ENCODE peak calls at places on chromosomes 2 and 18, in nine cellular contexts. R is GM03348; D is iris pigment epithelial cell; H is stimulated activated CD4-positive, alpha-beta T cell treated with anti-CD3 and anti-CD28 coated beads, Interleukin-15, amount 100 ng/mL, for 24 hours; N is DND-41; E is progenitor cell of endocrine pancreas; U is hepatocyte; J is H9; S is globus pallidus. Z is an unnamed sample.

GRCh38 chr18:24846133-24846532 is 385.7 kb downstream of the HRH4 start:
- DNase-seq in R (no peak), D (no peak), H (no peak), N (no peak), E (no peak), U (no peak), J (no peak), S (no peak), Z (no peak)

GRCh38 chr2:11676640-11677039 is 6.6 kb upstream of the NTSR2 start:
- DNase-seq in R (no peak), D (no peak), H (no peak), N (no peak), E (no peak), U (no peak), J (no peak), S (no peak), Z (no peak)

GRCh38 chr2:48414980-48415764 is 114.8 kb upstream of the STON1 start:
- DNase-seq in R (peak), D (peak), H (no peak), N (peak), E (no peak), U (no peak), J (no peak), S (peak), Z (peak)

GRCh38 chr18:715626-716025 is 3.2 kb upstream of the ENOSF1 start:
- DNase-seq in R (peak), D (peak), H (peak), N (no peak), E (no peak), U (no peak), J (no peak), S (no peak), Z (no peak)

GRCh38 chr2:152336854-152337510 is 2.0 kb downstream of the FMNL2 start:
- DNase-seq in R (peak), D (peak), H (no peak), N (no peak), E (no peak), U (peak), J (peak), S (peak), Z (peak)

GRCh38 chr2:241560181-241560882 is 1.8 kb downstream of the BOK start:
- DNase-seq in R (no peak), D (no peak), H (no peak), N (no peak), E (no peak), U (no peak), J (peak), S (peak), Z (no peak)

GRCh38 chr2:23497063-23497462 is 112.1 kb downstream of the KLHL29 start:
- DNase-seq in R (no peak), D (peak), H (peak), N (peak), E (no peak), U (no peak), J (no peak), S (no peak), Z (no peak)

GRCh38 chr2:172131713-172132555 is 29.2 kb upstream of the DLX2 start:
- DNase-seq in R (no peak), D (no peak), H (no peak), N (no peak), E (no peak), U (no peak), J (peak), S (no peak), Z (no peak)

GRCh38 chr2:14756122-14756541 is 123.6 kb downstream of the LRATD1 start:
- DNase-seq in R (peak), D (peak), H (no peak), N (no peak), E (no peak), U (no peak), J (no peak), S (no peak), Z (no peak)

GRCh38 chr2:63663013-63663864 is 74.5 kb downstream of the MDH1 start:
- DNase-seq in R (no peak), D (peak), H (peak), N (no peak), E (no peak), U (no peak), J (no peak), S (no peak), Z (no peak)

GRCh38 chr2:140392824-140393223 is 1612.6 kb upstream of the NXPH2 start:
- DNase-seq in R (no peak), D (peak), H (no peak), N (no peak), E (no peak), U (no peak), J (no peak), S (no peak), Z (no peak)

GRCh38 chr2:217944923-217945322 is 57.9 kb downstream of the TNS1 start:
- DNase-seq in R (no peak), D (no peak), H (no peak), N (no peak), E (no peak), U (no peak), J (no peak), S (no peak), Z (no peak)

GRCh38 chr2:198309673-198310280 is 505.4 kb downstream of the PLCL1 start:
- DNase-seq in R (peak), D (peak), H (peak), N (peak), E (peak), U (peak), J (peak), S (peak), Z (no peak)

GRCh38 chr18:36511791-36512352 is 214.4 kb downstream of the FHOD3 start:
- DNase-seq in R (peak), D (no peak), H (no peak), N (no peak), E (no peak), U (no peak), J (no peak), S (no peak), Z (no peak)

GRCh38 chr2:161415041-161415440 is 1.1 kb upstream of the TBR1 start:
- DNase-seq in R (no peak), D (no peak), H (peak), N (no peak), E (no peak), U (no peak), J (peak), S (no peak), Z (no peak)

GRCh38 chr2:120851116-120851773 is 115.6 kb downstream of the GLI2 start:
- DNase-seq in R (no peak), D (no peak), H (no peak), N (no peak), E (no peak), U (no peak), J (no peak), S (no peak), Z (no peak)

GRCh38 chr2:205188516-205189138 is 493.7 kb upstream of the NRP2 start:
- DNase-seq in R (peak), D (peak), H (no peak), N (no peak), E (no peak), U (peak), J (peak), S (peak), Z (peak)

GRCh38 chr2:39718483-39718882 is 52.8 kb downstream of the TMEM178A start:
- DNase-seq in R (no peak), D (peak), H (no peak), N (no peak), E (no peak), U (no peak), J (no peak), S (no peak), Z (no peak)

GRCh38 chr2:227655454-227655853 is 11.2 kb upstream of the SCYGR5 start:
- DNase-seq in R (peak), D (peak), H (no peak), N (no peak), E (no peak), U (peak), J (no peak), S (no peak), Z (no peak)

GRCh38 chr2:49371302-49371701 is 217.0 kb upstream of the FSHR start:
- DNase-seq in R (no peak), D (no peak), H (no peak), N (no peak), E (no peak), U (no peak), J (no peak), S (no peak), Z (no peak)

GRCh38 chr18:8450898-8451665 is 158.2 kb upstream of the RAB12 start:
- DNase-seq in R (no peak), D (no peak), H (no peak), N (no peak), E (no peak), U (no peak), J (peak), S (no peak), Z (no peak)